ENCODE peak calls at places on chromosome 14, in six cellular contexts. X is uterus, P is tibial artery, S is GM23338, G is heart left ventricle, H is A549. U is an unnamed sample.
A peak's percentile ranks its signal among the peaks of the same experiment; 100 is the strongest.

GRCh38 chr14:20609215-20610001 is 18.2 kb upstream of the RNASE12 start:
- DNase-seq in G (peak; percentile 68), H (peak; percentile 92), X (peak; percentile 81), S (peak; percentile 92), P (peak; percentile 83), U (peak; percentile 70)

GRCh38 chr14:45678163-45678562 is 425.2 kb upstream of the MIS18BP1 start:
- DNase-seq in H (no peak), S (no peak), G (no peak), P (no peak), X (no peak), U (no peak)

GRCh38 chr14:101025656-101026055 is 122.1 kb upstream of the RTL1 start:
- DNase-seq in G (no peak), H (no peak), P (peak; percentile 51), S (no peak), X (peak; percentile 6), U (no peak)

GRCh38 chr14:104371917-104372316 is 207.6 kb upstream of the C14orf180 start:
- DNase-seq in S (no peak), H (no peak), G (peak; percentile 5), P (no peak), X (no peak), U (no peak)

GRCh38 chr14:68949236-68949965 is 29.7 kb downstream of the ACTN1 start:
- DNase-seq in X (no peak), S (no peak), P (no peak), H (no peak), G (peak; percentile 45), U (no peak)

GRCh38 chr14:25026476-25027137 is 23.3 kb downstream of the STXBP6 start:
- DNase-seq in H (no peak), G (no peak), X (no peak), S (no peak), P (no peak), U (no peak)

GRCh38 chr14:89041245-89041585 is 216.8 kb downstream of the TTC8 start:
- DNase-seq in G (no peak), H (no peak), S (no peak), P (no peak), X (no peak), U (peak; percentile 87)

GRCh38 chr14:21209185-21209584 is 53.3 kb upstream of the OR5AU1 start:
- DNase-seq in X (no peak), G (no peak), P (no peak), H (no peak), S (no peak), U (no peak)

GRCh38 chr14:104860414-104860813 is 4.7 kb upstream of the CEP170B start:
- DNase-seq in S (no peak), G (no peak), H (no peak), X (no peak), P (peak; percentile 17), U (no peak)

GRCh38 chr14:101960225-101960624 is 4.1 kb upstream of the DYNC1H1 start:
- DNase-seq in H (no peak), G (no peak), X (no peak), P (peak; percentile 62), S (peak; percentile 77), U (no peak)

GRCh38 chr14:102899516-102899900 is 23.0 kb upstream of the AMN start:
- DNase-seq in P (no peak), X (no peak), G (no peak), S (no peak), H (no peak), U (no peak)

GRCh38 chr14:69013943-69014782 is 35.1 kb upstream of the ACTN1 start:
- DNase-seq in S (peak; percentile 67), G (peak; percentile 60), X (no peak), H (peak; percentile 86), P (no peak), U (peak; percentile 30)

GRCh38 chr14:65704850-65705249 is 292.3 kb downstream of the FUT8 start:
- DNase-seq in S (no peak), G (no peak), X (no peak), P (no peak), H (no peak), U (no peak)

GRCh38 chr14:76904100-76904739 is 78.0 kb downstream of the LRRC74A start:
- DNase-seq in P (peak; percentile 91), X (peak; percentile 64), G (peak; percentile 54), S (no peak), H (peak; percentile 80), U (peak; percentile 79)

GRCh38 chr14:90555126-90556049 is 158.6 kb downstream of the CALM1 start:
- DNase-seq in X (no peak), P (no peak), H (no peak), S (no peak), G (no peak), U (no peak)

GRCh38 chr14:25848601-25849000 is 749.2 kb downstream of the NOVA1 start:
- DNase-seq in G (no peak), S (no peak), P (no peak), H (no peak), X (no peak), U (no peak)

GRCh38 chr14:32006267-32007110 is 70.6 kb upstream of the ARHGAP5 start:
- DNase-seq in H (peak; percentile 85), G (no peak), P (no peak), X (no peak), S (no peak), U (peak; percentile 68)

GRCh38 chr14:102817942-102818940 is 41.0 kb downstream of the TRAF3 start:
- DNase-seq in G (no peak), X (no peak), S (no peak), P (no peak), H (no peak), U (no peak)

GRCh38 chr14:94936901-94937321 is 167.0 kb upstream of the GSC start:
- DNase-seq in H (no peak), G (peak; percentile 55), X (peak; percentile 24), P (peak; percentile 74), S (no peak), U (peak; percentile 51)

GRCh38 chr14:100740196-100740825 is 13.6 kb downstream of the DLK1 start:
- DNase-seq in S (no peak), H (no peak), X (no peak), P (peak; percentile 25), G (no peak), U (peak; percentile 12)

GRCh38 chr14:88463318-88463717 is 77.9 kb downstream of the SPATA7 start:
- DNase-seq in H (peak; percentile 38), P (no peak), X (no peak), S (peak; percentile 51), G (no peak), U (peak; percentile 16)

GRCh38 chr14:100880271-100881101 is 23.0 kb downstream of the RTL1 start:
- DNase-seq in P (no peak), X (no peak), S (no peak), G (peak; percentile 21), H (no peak), U (no peak)

GRCh38 chr14:101620821-101621785 is 59.8 kb downstream of the DIO3 start:
- DNase-seq in G (no peak), H (no peak), S (no peak), P (no peak), X (no peak), U (peak; percentile 35)

GRCh38 chr14:90649096-90649495 is 167.1 kb downstream of the TTC7B start:
- DNase-seq in S (peak; percentile 19), P (no peak), H (no peak), G (no peak), X (no peak), U (no peak)

GRCh38 chr14:105660816-105661531 is 134.6 kb downstream of the TMEM121 start:
- DNase-seq in H (no peak), X (no peak), G (no peak), P (peak; percentile 56), S (no peak), U (no peak)

DNA sequence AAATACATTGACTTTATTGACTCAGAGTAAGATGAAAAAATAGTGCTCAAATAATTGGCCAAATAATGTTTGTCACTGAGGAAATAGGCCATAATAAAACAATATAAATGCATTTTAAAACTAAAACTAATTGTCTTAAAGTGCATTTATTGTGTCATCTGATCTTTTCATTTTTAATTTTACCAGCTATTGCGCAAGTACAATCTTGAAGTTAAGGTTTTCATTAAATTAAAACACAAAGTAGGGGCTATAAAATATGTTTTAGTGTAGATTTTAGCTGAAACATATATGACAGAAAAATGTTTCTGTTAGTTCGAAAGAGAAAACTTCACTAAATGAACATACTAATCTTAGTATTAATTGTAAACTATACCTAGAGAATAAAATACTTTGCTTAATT is 832.8 kb downstream of the FSCB start:
- DNase-seq in P (no peak), S (no peak), X (no peak), G (no peak), H (no peak), U (no peak)
- TF ChIP-seq CTCF in P (no peak), S (no peak), X (no peak), G (no peak), H (no peak), U (no peak)

GRCh38 chr14:99236386-99237133 is 35.4 kb downstream of the BCL11B start:
- DNase-seq in S (no peak), P (no peak), G (no peak), H (no peak), X (no peak), U (no peak)
- H3K4me1 ChIP-seq in S (peaks cover 67% of the 10 kb centered on the region), P (no peaks in the 10 kb centered on the region), G (no peaks in the 10 kb centered on the region), H (no peaks in the 10 kb centered on the region), X (no peaks in the 10 kb centered on the region), U (no peaks in the 10 kb centered on the region)

DNA sequence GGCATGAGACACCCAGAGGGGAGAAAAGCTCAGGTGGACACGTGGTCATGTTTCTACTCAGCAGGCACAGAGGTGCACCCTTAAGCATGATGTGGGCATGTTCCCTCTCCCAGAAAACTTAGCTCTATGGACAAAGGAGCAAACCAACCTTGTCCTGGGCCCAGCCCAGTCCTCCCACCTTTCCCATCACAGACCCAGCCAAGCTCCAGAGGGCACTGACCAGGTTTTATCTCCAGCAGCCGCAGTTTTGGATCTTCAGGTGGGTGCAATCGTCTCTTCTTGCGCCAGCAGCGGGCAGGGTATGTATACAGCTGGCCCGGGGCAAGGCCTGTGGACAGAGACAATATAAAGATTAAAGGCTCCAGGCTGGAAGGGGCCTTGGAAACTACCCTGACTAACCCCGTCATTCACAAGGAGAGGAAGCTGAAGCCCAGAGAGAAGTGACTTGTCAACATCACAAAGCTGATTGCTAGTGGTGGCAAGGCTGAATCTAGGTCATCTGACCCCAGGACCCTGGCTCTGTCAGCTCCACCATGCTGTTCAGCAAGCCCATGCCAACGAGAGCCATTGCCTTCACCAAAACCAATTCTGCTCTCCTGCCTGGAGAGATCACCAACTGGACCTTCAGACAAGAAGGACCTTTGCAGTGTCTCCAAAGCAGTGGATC is 140.7 kb downstream of the DPF3 start:
- DNase-seq in X (no peak), G (no peak), H (no peak), S (no peak), P (no peak), U (no peak)
- TF ChIP-seq CTCF in X (no peak), G (no peak), H (no peak), S (no peak), P (no peak), U (no peak)

DNA sequence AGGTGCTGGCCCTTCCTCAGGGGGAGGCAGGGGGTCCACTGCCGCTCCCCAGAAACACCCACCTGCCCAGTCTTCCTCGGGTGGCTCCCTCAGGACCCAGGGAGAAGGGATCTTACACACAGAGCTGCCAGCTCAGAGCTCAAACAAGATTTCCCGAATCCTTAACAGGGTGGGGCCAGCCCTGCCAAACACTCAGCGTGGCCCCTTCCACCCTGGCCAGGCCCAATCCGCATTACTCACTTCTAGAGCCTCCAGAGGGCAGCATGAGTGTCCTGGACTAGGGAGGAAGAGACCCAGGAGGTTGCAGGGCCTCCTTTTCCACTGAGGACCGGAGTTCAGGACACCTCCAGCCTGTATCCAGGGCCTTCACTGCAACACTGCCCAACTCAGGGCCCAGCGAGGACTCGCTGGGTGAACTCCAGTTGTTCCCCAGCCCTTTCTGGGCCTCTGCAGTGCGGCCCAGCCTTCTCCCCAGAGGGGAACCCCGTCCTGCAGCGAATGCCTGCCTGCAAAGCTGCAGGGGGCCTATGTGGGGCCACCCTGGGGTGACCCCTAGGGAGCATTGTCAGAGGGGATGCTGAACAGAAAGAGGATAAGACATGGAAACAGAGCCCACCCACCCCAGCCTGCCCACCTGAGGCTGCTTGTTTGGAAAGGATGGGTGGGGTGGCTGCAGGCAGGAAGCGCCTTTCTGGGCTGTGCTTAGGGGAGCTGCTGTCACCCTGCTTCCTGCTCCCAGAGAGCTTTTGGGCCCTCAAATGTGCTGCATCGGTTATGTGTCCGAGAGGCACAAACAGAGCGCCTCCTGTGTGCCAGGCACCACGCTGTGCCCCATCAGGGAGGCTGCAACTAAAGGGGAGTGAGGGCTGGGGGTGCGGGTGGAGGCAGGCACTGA is 43.8 kb downstream of the CCNK start:
- DNase-seq in P (no peak), G (peak; percentile 25), S (peak; percentile 65), H (peak; percentile 62), X (no peak), U (no peak)
- H3K4me1 ChIP-seq in P (no peaks in the 10 kb centered on the region), G (peaks cover 50% of the 10 kb centered on the region), S (peaks cover 38% of the 10 kb centered on the region), H (peaks cover 57% of the 10 kb centered on the region), X (no peaks in the 10 kb centered on the region), U (peaks cover 12% of the 10 kb centered on the region)